ENCODE peak calls at places on chromosome 2, in five cellular contexts. E is lower lobe of right lung, J is spleen, K is tibial artery, S is left ventricle myocardium inferior. O is an unnamed sample.
A peak's percentile ranks its signal among the peaks of the same experiment; 100 is the strongest.

GRCh38 chr2:151907933-151908882 is 80.0 kb upstream of the ARL5A start:
- DNase-seq in K (no peak), J (no peak), S (no peak), E (no peak), O (no peak)

GRCh38 chr2:220695397-220696279 is 876.5 kb downstream of the EPHA4 start:
- DNase-seq in S (no peak), J (no peak), K (no peak), E (no peak), O (no peak)

GRCh38 chr2:97678217-97678762 is 8.8 kb downstream of the C2orf92 start:
- DNase-seq in E (no peak), K (no peak), J (no peak), S (no peak), O (no peak)

GRCh38 chr2:55088400-55088799 is 38.1 kb upstream of the RTN4 start:
- DNase-seq in E (no peak), S (no peak), K (no peak), J (no peak), O (no peak)

GRCh38 chr2:172997031-172997430 is 78.6 kb upstream of the MAP3K20 start:
- DNase-seq in E (no peak), S (no peak), J (no peak), K (no peak), O (no peak)

GRCh38 chr2:206160807-206161179 is 1.1 kb downstream of the EEF1B2 start:
- DNase-seq in J (no peak), K (no peak), E (no peak), S (no peak), O (no peak)

GRCh38 chr2:235238537-235238936 is 255.3 kb upstream of the AGAP1 start:
- DNase-seq in J (peak; percentile 78), K (peak; percentile 24), E (peak; percentile 64), S (peak; percentile 74), O (no peak)

GRCh38 chr2:109032229-109032800 is 43.3 kb upstream of the EDAR start:
- DNase-seq in K (no peak), J (no peak), S (no peak), E (no peak), O (no peak)

GRCh38 chr2:216341151-216341550 is 31.1 kb downstream of the MARCHF4 start:
- DNase-seq in S (peak; percentile 31), E (no peak), K (no peak), J (no peak), O (no peak)

GRCh38 chr2:68766378-68766845 is 31.8 kb downstream of the ARHGAP25 start:
- DNase-seq in K (peak; percentile 70), J (peak; percentile 90), E (peak; percentile 81), S (peak; percentile 27), O (no peak)

GRCh38 chr2:23286765-23287155 is 98.2 kb upstream of the KLHL29 start:
- DNase-seq in E (no peak), J (no peak), S (peak; percentile 38), K (peak; percentile 53), O (no peak)

GRCh38 chr2:236824836-236825235 is 255.2 kb downstream of the ACKR3 start:
- DNase-seq in K (no peak), J (no peak), S (no peak), E (peak; percentile 56), O (peak; percentile 49)

GRCh38 chr2:16765356-16765755 is 99.7 kb upstream of the CYRIA start:
- DNase-seq in K (no peak), S (no peak), E (no peak), J (no peak), O (no peak)

GRCh38 chr2:240920783-240921231 is 14.7 kb downstream of the CROCC2 start:
- DNase-seq in S (peak; percentile 12), E (peak; percentile 45), J (peak; percentile 64), K (peak; percentile 19), O (no peak)

GRCh38 chr2:176140520-176141317 is 10.6 kb upstream of the HOXD4 start:
- DNase-seq in K (peak; percentile 51), E (peak; percentile 70), J (peak; percentile 90), S (peak; percentile 59), O (peak; percentile 14)

GRCh38 chr2:162253435-162253834 is 10.2 kb upstream of the FAP start:
- DNase-seq in K (no peak), J (no peak), S (no peak), E (no peak), O (no peak)

GRCh38 chr2:54522624-54523281 is 66.6 kb downstream of the SPTBN1 start:
- DNase-seq in J (peak; percentile 80), E (peak; percentile 62), K (no peak), S (no peak), O (peak; percentile 83)

GRCh38 chr2:18154812-18155211 is 276.3 kb downstream of the KCNS3 start:
- DNase-seq in S (no peak), J (no peak), K (no peak), E (no peak), O (peak; percentile 8)
- TF ChIP-seq CTCF in S (no peak), J (no peak), K (no peak), E (no peak), O (no peak)

DNA sequence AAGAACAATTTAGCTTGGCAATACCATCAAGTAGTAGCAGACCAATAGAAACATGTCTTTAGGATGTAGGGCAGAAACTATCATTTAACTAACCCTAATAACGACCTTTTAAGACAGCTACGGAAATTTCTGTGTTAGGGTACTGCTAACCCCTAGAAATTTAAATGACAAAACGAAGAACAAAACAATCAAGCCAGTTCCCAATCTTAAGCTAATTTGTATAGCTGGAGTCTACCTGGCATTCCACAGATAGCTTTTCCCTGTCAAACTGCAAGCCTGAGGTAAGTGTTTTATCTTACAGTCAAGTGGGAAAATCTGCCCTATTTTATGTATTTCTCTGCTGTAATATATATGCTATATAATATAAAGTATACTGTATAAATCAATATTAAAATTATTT is 37.6 kb upstream of the CDKL4 start:
- DNase-seq in E (no peak), S (no peak), J (no peak), K (no peak), O (no peak)
- H3K36me3 ChIP-seq in E (peaks cover 70% of the 10 kb centered on the region), S (peaks cover 86% of the 10 kb centered on the region), J (no peaks in the 10 kb centered on the region), K (peaks cover 89% of the 10 kb centered on the region), O (peaks cover 3% of the 10 kb centered on the region)

DNA sequence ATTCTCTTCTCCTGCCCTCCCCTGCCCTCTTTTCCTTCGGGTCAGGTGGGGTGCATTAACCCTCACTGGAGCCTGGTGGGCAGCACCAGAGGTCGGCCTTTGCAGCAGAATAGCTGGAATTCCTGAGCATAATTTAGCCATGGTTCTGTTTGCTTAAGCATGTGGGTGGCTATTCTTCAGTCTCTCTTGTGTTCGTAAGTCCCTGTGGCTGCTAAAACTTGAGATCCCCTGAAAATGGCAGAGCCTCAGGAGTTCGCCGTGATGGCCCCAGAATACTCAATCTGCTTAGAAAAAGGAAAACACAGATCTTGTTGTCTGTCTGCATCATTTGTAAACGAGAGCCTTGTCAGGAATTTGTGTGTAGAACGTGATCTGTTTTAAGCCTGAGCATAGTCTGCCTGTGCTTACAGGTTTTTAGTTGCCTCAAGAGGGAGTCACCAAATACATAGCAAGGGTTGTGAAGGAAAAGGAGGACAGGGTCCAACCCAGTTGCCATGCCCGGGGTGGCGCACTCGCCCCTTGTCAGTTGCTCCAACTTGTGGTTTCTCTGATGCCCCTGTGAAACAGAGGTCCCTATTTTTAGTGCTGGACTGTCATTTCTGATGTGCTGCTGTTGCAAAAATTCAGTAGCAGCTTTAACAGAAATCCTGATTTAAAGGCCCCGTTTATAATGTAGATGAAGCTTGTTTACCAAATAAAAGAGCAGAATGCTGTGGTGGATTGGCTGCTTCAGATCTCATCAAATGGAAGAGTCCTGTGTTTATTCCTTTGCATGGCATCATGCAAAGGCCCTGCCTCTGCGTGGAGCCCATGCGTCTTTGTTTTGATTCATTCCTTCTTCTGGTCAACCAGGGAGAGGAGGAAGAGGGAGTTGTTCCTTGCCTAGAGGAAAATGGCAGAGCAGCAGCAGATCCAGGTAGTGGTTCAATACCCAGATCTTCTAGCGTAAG is 74.8 kb downstream of the WDSUB1 start:
- DNase-seq in S (no peak), J (peak; percentile 35), K (no peak), E (no peak), O (peak; percentile 66)
- TF ChIP-seq CTCF in S (no peak), J (no peak), K (no peak), E (no peak), O (peak; percentile 24)

GRCh38 chr2:44570777-44571176 is 209.0 kb downstream of the CAMKMT start:
- DNase-seq in K (no peak), E (no peak), J (no peak), S (no peak), O (no peak)

GRCh38 chr2:44570149-44570678 is 208.5 kb downstream of the CAMKMT start:
- DNase-seq in J (no peak), E (no peak), K (no peak), S (no peak), O (no peak)

GRCh38 chr2:44569397-44569970 is 207.7 kb downstream of the CAMKMT start:
- DNase-seq in K (no peak), E (no peak), S (no peak), J (no peak), O (no peak)

DNA sequence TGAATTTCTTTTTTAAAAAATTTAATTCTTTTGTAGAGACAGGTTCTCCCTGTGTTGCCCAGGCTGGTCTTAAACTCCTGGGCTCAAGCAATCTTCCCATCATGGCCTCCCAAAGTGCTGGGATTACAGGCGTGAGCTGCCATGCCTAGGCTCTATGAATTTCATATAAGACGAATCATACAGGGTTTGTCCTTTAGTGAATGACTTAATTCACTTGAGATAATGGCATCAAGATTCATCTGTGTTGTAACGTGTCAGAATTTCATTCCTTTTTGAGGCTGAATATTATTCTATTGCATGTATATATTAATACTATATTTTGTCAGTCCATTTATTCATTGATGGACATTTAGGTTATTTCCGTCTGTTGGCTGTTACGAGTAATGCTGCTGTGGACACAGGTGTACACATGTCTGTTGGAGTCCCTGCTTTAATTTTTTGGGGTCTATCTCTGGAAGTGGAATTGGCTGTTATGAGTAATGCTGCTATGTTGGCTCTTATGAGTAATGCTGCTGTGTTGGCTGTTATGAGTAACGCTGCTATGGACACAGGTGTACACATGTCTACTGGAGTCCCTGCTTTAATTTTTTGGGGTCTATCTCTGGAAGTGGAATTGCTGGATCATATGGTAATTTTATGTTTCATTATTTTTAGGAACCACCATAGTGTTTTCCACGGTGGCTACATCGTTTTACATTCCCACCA is 210.6 kb downstream of the CAMKMT start:
- DNase-seq in S (no peak), E (no peak), J (no peak), K (no peak), O (no peak)
- H3K36me3 ChIP-seq in S (no peaks in the 10 kb centered on the region), E (no peaks in the 10 kb centered on the region), J (no peaks in the 10 kb centered on the region), K (no peaks in the 10 kb centered on the region), O (no peaks in the 10 kb centered on the region)